ENCODE peak calls at places on chromosomes 13 and 19, in nine cellular contexts. One of them, this sample, is unnamed. For H3K9me3 and H3K27me3, the result is how much of the 10 kb centered on the place peaks cover.

GRCh38 chr13:112980441-112980840 is 11.4 kb downstream of the MCF2L start:
- DNase-seq in A673: no peak
- DNase-seq in lower lobe of right lung: no peak
- DNase-seq in WERI-Rb-1: no peak
- DNase-seq in right lobe of liver: no peak
- DNase-seq in endodermal cell: no peak
- DNase-seq in cardiac muscle cell: no peak
- DNase-seq in AG04450: no peak
- DNase-seq in body of pancreas: no peak
- DNase-seq in this sample: no peak

GRCh38 chr13:113548171-113548641 is 36.3 kb upstream of the TFDP1 start:
- DNase-seq in A673: no peak
- DNase-seq in body of pancreas: no peak
- DNase-seq in cardiac muscle cell: peak
- DNase-seq in right lobe of liver: peak
- DNase-seq in lower lobe of right lung: peak
- DNase-seq in AG04450: no peak
- DNase-seq in endodermal cell: peak
- DNase-seq in WERI-Rb-1: peak
- DNase-seq in this sample: no peak

GRCh38 chr13:97627566-97627965 is 193.6 kb downstream of the RAP2A start:
- DNase-seq in AG04450: peak
- DNase-seq in A673: peak
- DNase-seq in right lobe of liver: no peak
- DNase-seq in WERI-Rb-1: peak
- DNase-seq in lower lobe of right lung: no peak
- DNase-seq in cardiac muscle cell: peak
- DNase-seq in body of pancreas: peak
- DNase-seq in endodermal cell: peak
- DNase-seq in this sample: no peak

GRCh38 chr19:16325671-16326400 is 1.2 kb downstream of the KLF2 start:
- DNase-seq in right lobe of liver: peak
- DNase-seq in cardiac muscle cell: peak
- DNase-seq in WERI-Rb-1: peak
- DNase-seq in body of pancreas: peak
- DNase-seq in AG04450: no peak
- DNase-seq in endodermal cell: peak
- DNase-seq in A673: peak
- DNase-seq in lower lobe of right lung: peak
- DNase-seq in this sample: peak

GRCh38 chr13:40456397-40456958 is 210.0 kb downstream of the FOXO1 start:
- DNase-seq in WERI-Rb-1: no peak
- DNase-seq in A673: no peak
- DNase-seq in right lobe of liver: no peak
- DNase-seq in endodermal cell: no peak
- DNase-seq in lower lobe of right lung: no peak
- DNase-seq in AG04450: no peak
- DNase-seq in body of pancreas: peak
- DNase-seq in cardiac muscle cell: no peak
- DNase-seq in this sample: no peak

GRCh38 chr13:20814224-20814910 is 40.6 kb upstream of the EEF1AKMT1 start:
- DNase-seq in WERI-Rb-1: peak
- DNase-seq in right lobe of liver: peak
- DNase-seq in cardiac muscle cell: peak
- DNase-seq in endodermal cell: no peak
- DNase-seq in A673: peak
- DNase-seq in body of pancreas: peak
- DNase-seq in lower lobe of right lung: peak
- DNase-seq in AG04450: peak
- DNase-seq in this sample: no peak

GRCh38 chr19:41887711-41888382 is 4.9 kb downstream of the ARHGEF1 start:
- DNase-seq in A673: no peak
- DNase-seq in endodermal cell: peak
- DNase-seq in AG04450: no peak
- DNase-seq in body of pancreas: peak
- DNase-seq in cardiac muscle cell: peak
- DNase-seq in lower lobe of right lung: peak
- DNase-seq in WERI-Rb-1: no peak
- DNase-seq in right lobe of liver: peak
- DNase-seq in this sample: peak

GRCh38 chr13:100274942-100275506 is 186.1 kb downstream of the PCCA start:
- DNase-seq in cardiac muscle cell: no peak
- DNase-seq in WERI-Rb-1: peak
- DNase-seq in endodermal cell: peak
- DNase-seq in A673: no peak
- DNase-seq in lower lobe of right lung: no peak
- DNase-seq in AG04450: no peak
- DNase-seq in body of pancreas: no peak
- DNase-seq in right lobe of liver: no peak
- DNase-seq in this sample: no peak

GRCh38 chr13:80309926-80310325 is 31.0 kb downstream of the SPRY2 start:
- DNase-seq in A673: peak
- DNase-seq in AG04450: no peak
- DNase-seq in endodermal cell: no peak
- DNase-seq in lower lobe of right lung: no peak
- DNase-seq in right lobe of liver: no peak
- DNase-seq in WERI-Rb-1: no peak
- DNase-seq in cardiac muscle cell: no peak
- DNase-seq in body of pancreas: no peak
- DNase-seq in this sample: no peak

GRCh38 chr19:49155830-49156346 is 692 bp upstream of the HRC start:
- DNase-seq in WERI-Rb-1: peak
- DNase-seq in endodermal cell: peak
- DNase-seq in cardiac muscle cell: no peak
- DNase-seq in A673: no peak
- DNase-seq in lower lobe of right lung: no peak
- DNase-seq in right lobe of liver: no peak
- DNase-seq in body of pancreas: no peak
- DNase-seq in AG04450: no peak
- DNase-seq in this sample: no peak

GRCh38 chr19:4124638-4125037 is 716 bp upstream of the MAP2K2 start:
- DNase-seq in right lobe of liver: no peak
- DNase-seq in endodermal cell: no peak
- DNase-seq in AG04450: no peak
- DNase-seq in A673: no peak
- DNase-seq in lower lobe of right lung: no peak
- DNase-seq in WERI-Rb-1: no peak
- DNase-seq in cardiac muscle cell: no peak
- DNase-seq in body of pancreas: no peak
- DNase-seq in this sample: no peak

GRCh38 chr13:24265453-24265852 is 43.9 kb upstream of the C1QTNF9 start:
- DNase-seq in lower lobe of right lung: no peak
- DNase-seq in right lobe of liver: no peak
- DNase-seq in A673: no peak
- DNase-seq in body of pancreas: no peak
- DNase-seq in cardiac muscle cell: no peak
- DNase-seq in WERI-Rb-1: no peak
- DNase-seq in endodermal cell: no peak
- DNase-seq in AG04450: no peak
- DNase-seq in this sample: no peak

GRCh38 chr19:36115453-36116343 is at the start of gene TBCB:
- DNase-seq in right lobe of liver: peak
- DNase-seq in AG04450: no peak
- DNase-seq in body of pancreas: no peak
- DNase-seq in endodermal cell: no peak
- DNase-seq in WERI-Rb-1: no peak
- DNase-seq in cardiac muscle cell: peak
- DNase-seq in lower lobe of right lung: peak
- DNase-seq in A673: peak
- DNase-seq in this sample: peak

GRCh38 chr13:102584423-102584822 is 12.4 kb upstream of the TPP2 start:
- DNase-seq in AG04450: no peak
- DNase-seq in WERI-Rb-1: no peak
- DNase-seq in lower lobe of right lung: no peak
- DNase-seq in endodermal cell: no peak
- DNase-seq in cardiac muscle cell: no peak
- DNase-seq in body of pancreas: no peak
- DNase-seq in A673: no peak
- DNase-seq in right lobe of liver: no peak
- DNase-seq in this sample: no peak

GRCh38 chr13:49693191-49693733 is 2.0 kb upstream of the EBPL start:
- DNase-seq in WERI-Rb-1: no peak
- DNase-seq in endodermal cell: no peak
- DNase-seq in AG04450: no peak
- DNase-seq in cardiac muscle cell: peak
- DNase-seq in body of pancreas: no peak
- DNase-seq in A673: no peak
- DNase-seq in right lobe of liver: no peak
- DNase-seq in lower lobe of right lung: no peak
- DNase-seq in this sample: no peak

GRCh38 chr13:51811046-51811445 is 7.1 kb upstream of the DHRS12 start:
- DNase-seq in WERI-Rb-1: no peak
- DNase-seq in AG04450: no peak
- DNase-seq in lower lobe of right lung: no peak
- DNase-seq in endodermal cell: no peak
- DNase-seq in body of pancreas: no peak
- DNase-seq in cardiac muscle cell: no peak
- DNase-seq in right lobe of liver: no peak
- DNase-seq in A673: no peak
- DNase-seq in this sample: no peak

GRCh38 chr13:49812806-49813205 is 20.3 kb upstream of the KPNA3 start:
- DNase-seq in AG04450: no peak
- DNase-seq in lower lobe of right lung: no peak
- DNase-seq in cardiac muscle cell: no peak
- DNase-seq in A673: no peak
- DNase-seq in body of pancreas: no peak
- DNase-seq in right lobe of liver: no peak
- DNase-seq in endodermal cell: no peak
- DNase-seq in WERI-Rb-1: no peak
- DNase-seq in this sample: no peak

GRCh38 chr13:53126803-53127202 is 98.2 kb downstream of the OLFM4 start:
- DNase-seq in endodermal cell: no peak
- DNase-seq in cardiac muscle cell: peak
- DNase-seq in AG04450: no peak
- DNase-seq in WERI-Rb-1: no peak
- DNase-seq in lower lobe of right lung: no peak
- DNase-seq in A673: no peak
- DNase-seq in body of pancreas: peak
- DNase-seq in right lobe of liver: no peak
- DNase-seq in this sample: no peak

GRCh38 chr19:43820098-43820860 is 6.8 kb upstream of the ZNF283 start:
- DNase-seq in body of pancreas: peak
- DNase-seq in WERI-Rb-1: peak
- DNase-seq in AG04450: peak
- DNase-seq in A673: no peak
- DNase-seq in endodermal cell: peak
- DNase-seq in right lobe of liver: no peak
- DNase-seq in cardiac muscle cell: peak
- DNase-seq in lower lobe of right lung: peak
- DNase-seq in this sample: no peak

GRCh38 chr13:38369058-38369457 is 19.4 kb downstream of the UFM1 start:
- DNase-seq in cardiac muscle cell: no peak
- DNase-seq in endodermal cell: no peak
- DNase-seq in body of pancreas: no peak
- DNase-seq in A673: no peak
- DNase-seq in lower lobe of right lung: no peak
- DNase-seq in WERI-Rb-1: no peak
- DNase-seq in right lobe of liver: no peak
- DNase-seq in AG04450: no peak
- DNase-seq in this sample: no peak
- H3K27ac ChIP-seq in cardiac muscle cell: no peak
- H3K27ac ChIP-seq in endodermal cell: no peak
- H3K27ac ChIP-seq in body of pancreas: no peak
- H3K27ac ChIP-seq in A673: no peak
- H3K27ac ChIP-seq in lower lobe of right lung: no peak
- H3K27ac ChIP-seq in WERI-Rb-1: no peak
- H3K27ac ChIP-seq in right lobe of liver: no peak
- H3K27ac ChIP-seq in AG04450: no peak
- H3K27ac ChIP-seq in this sample: no peak

GRCh38 chr19:28142258-28142657 is 1070.7 kb downstream of the UQCRFS1 start:
- DNase-seq in right lobe of liver: no peak
- DNase-seq in cardiac muscle cell: no peak
- DNase-seq in WERI-Rb-1: no peak
- DNase-seq in A673: no peak
- DNase-seq in lower lobe of right lung: no peak
- DNase-seq in endodermal cell: no peak
- DNase-seq in body of pancreas: no peak
- DNase-seq in AG04450: no peak
- DNase-seq in this sample: no peak
- H3K9me3 ChIP-seq in right lobe of liver: under half
- H3K9me3 ChIP-seq in cardiac muscle cell: under half
- H3K9me3 ChIP-seq in WERI-Rb-1: under half
- H3K9me3 ChIP-seq in A673: under half
- H3K9me3 ChIP-seq in lower lobe of right lung: under half
- H3K9me3 ChIP-seq in endodermal cell: under half
- H3K9me3 ChIP-seq in body of pancreas: under half
- H3K9me3 ChIP-seq in AG04450: under half
- H3K9me3 ChIP-seq in this sample: under half

GRCh38 chr19:2478324-2478755 is 2.4 kb downstream of the GADD45B start:
- DNase-seq in A673: peak
- DNase-seq in right lobe of liver: peak
- DNase-seq in WERI-Rb-1: no peak
- DNase-seq in endodermal cell: peak
- DNase-seq in AG04450: no peak
- DNase-seq in body of pancreas: peak
- DNase-seq in lower lobe of right lung: peak
- DNase-seq in cardiac muscle cell: peak
- DNase-seq in this sample: peak

GRCh38 chr19:2478756-2479555 is 3.0 kb downstream of the GADD45B start:
- DNase-seq in lower lobe of right lung: peak
- DNase-seq in cardiac muscle cell: peak
- DNase-seq in right lobe of liver: peak
- DNase-seq in AG04450: no peak
- DNase-seq in WERI-Rb-1: no peak
- DNase-seq in body of pancreas: peak
- DNase-seq in A673: peak
- DNase-seq in endodermal cell: peak
- DNase-seq in this sample: peak

GRCh38 chr19:2481466-2481865 is 5.5 kb downstream of the GADD45B start:
- DNase-seq in endodermal cell: peak
- DNase-seq in cardiac muscle cell: no peak
- DNase-seq in WERI-Rb-1: no peak
- DNase-seq in lower lobe of right lung: no peak
- DNase-seq in right lobe of liver: no peak
- DNase-seq in body of pancreas: no peak
- DNase-seq in AG04450: no peak
- DNase-seq in A673: no peak
- DNase-seq in this sample: no peak

GRCh38 chr19:2477732-2478191 is 1.8 kb downstream of the GADD45B start:
- DNase-seq in A673: peak
- DNase-seq in cardiac muscle cell: peak
- DNase-seq in WERI-Rb-1: no peak
- DNase-seq in body of pancreas: no peak
- DNase-seq in AG04450: no peak
- DNase-seq in lower lobe of right lung: peak
- DNase-seq in endodermal cell: no peak
- DNase-seq in right lobe of liver: peak
- DNase-seq in this sample: no peak

GRCh38 chr19:2479556-2480194 is 3.7 kb downstream of the GADD45B start:
- DNase-seq in right lobe of liver: no peak
- DNase-seq in AG04450: no peak
- DNase-seq in body of pancreas: no peak
- DNase-seq in WERI-Rb-1: no peak
- DNase-seq in lower lobe of right lung: peak
- DNase-seq in cardiac muscle cell: no peak
- DNase-seq in endodermal cell: no peak
- DNase-seq in A673: no peak
- DNase-seq in this sample: no peak
- H3K27me3 ChIP-seq in right lobe of liver: under half
- H3K27me3 ChIP-seq in AG04450: under half
- H3K27me3 ChIP-seq in body of pancreas: under half
- H3K27me3 ChIP-seq in WERI-Rb-1: under half
- H3K27me3 ChIP-seq in lower lobe of right lung: under half
- H3K27me3 ChIP-seq in cardiac muscle cell: under half
- H3K27me3 ChIP-seq in endodermal cell: under half
- H3K27me3 ChIP-seq in A673: under half
- H3K27me3 ChIP-seq in this sample: under half

GRCh38 chr13:36297600-36298338 is at the start of gene CCDC169:
- DNase-seq in body of pancreas: peak
- DNase-seq in endodermal cell: peak
- DNase-seq in WERI-Rb-1: peak
- DNase-seq in AG04450: peak
- DNase-seq in right lobe of liver: peak
- DNase-seq in lower lobe of right lung: peak
- DNase-seq in A673: peak
- DNase-seq in cardiac muscle cell: peak
- DNase-seq in this sample: peak
- H3K27ac ChIP-seq in body of pancreas: no peak
- H3K27ac ChIP-seq in endodermal cell: peak
- H3K27ac ChIP-seq in WERI-Rb-1: peak
- H3K27ac ChIP-seq in AG04450: peak
- H3K27ac ChIP-seq in right lobe of liver: no peak
- H3K27ac ChIP-seq in lower lobe of right lung: peak
- H3K27ac ChIP-seq in A673: peak
- H3K27ac ChIP-seq in cardiac muscle cell: peak
- H3K27ac ChIP-seq in this sample: no peak